ENCODE peak calls at places on chromosomes 7 and 10, in eight cellular contexts. K is GM13977, F is endothelial cell, A is NCI-H1105 treated with DMSO at 0.1 percent for 48 hours, V is foreskin fibroblast, R is left cardiac atrium, I is H7, U is GM12891. X is an unnamed sample.

GRCh38 chr7:22395222-22395621 is 38.3 kb upstream of the RAPGEF5 start:
- DNase-seq in K (no peak), F (no peak), A (no peak), V (no peak), R (no peak), I (no peak), U (no peak), X (no peak)

GRCh38 chr7:149849174-149849573 is 11.0 kb downstream of the ZNF862 start:
- DNase-seq in K (no peak), F (no peak), A (no peak), V (no peak), R (no peak), I (peak; percentile 73), U (no peak), X (no peak)

GRCh38 chr10:89403043-89403442 is 10.6 kb downstream of the IFIT1 start:
- DNase-seq in K (no peak), F (no peak), A (no peak), V (no peak), R (no peak), I (no peak), U (no peak), X (no peak)

GRCh38 chr10:86953747-86954680 is 3.4 kb downstream of the MMRN2 start:
- DNase-seq in K (no peak), F (peak; percentile 63), A (no peak), V (peak; percentile 89), R (peak; percentile 88), I (peak; percentile 94), U (no peak), X (peak; percentile 73)

GRCh38 chr7:82362129-82362528 is 81.4 kb downstream of the CACNA2D1 start:
- DNase-seq in K (no peak), F (no peak), A (no peak), V (peak; percentile 83), R (no peak), I (no peak), U (no peak), X (peak; percentile 38)

GRCh38 chr10:11724938-11725776 is 17.0 kb upstream of the ECHDC3 start:
- DNase-seq in K (peak; percentile 83), F (peak; percentile 29), A (no peak), V (peak; percentile 81), R (no peak), I (peak; percentile 80), U (peak; percentile 58), X (peak; percentile 74)

GRCh38 chr10:49139000-49139865 is 5.4 kb upstream of the FAM170B start:
- DNase-seq in K (peak; percentile 46), F (no peak), A (no peak), V (peak; percentile 55), R (no peak), I (no peak), U (no peak), X (peak; percentile 43)

GRCh38 chr10:56823849-56824248 is 462.8 kb upstream of the ZWINT start:
- DNase-seq in K (peak; percentile 9), F (no peak), A (peak; percentile 1), V (no peak), R (no peak), I (peak; percentile 3), U (no peak), X (peak; percentile 0)

GRCh38 chr10:68870061-68870460 is 31.1 kb upstream of the DDX50 start:
- DNase-seq in K (no peak), F (no peak), A (no peak), V (no peak), R (no peak), I (no peak), U (no peak), X (peak; percentile 15)

GRCh38 chr7:22900101-22900500 is 77.5 kb upstream of the TOMM7 start:
- DNase-seq in K (no peak), F (no peak), A (no peak), V (no peak), R (no peak), I (no peak), U (no peak), X (no peak)

GRCh38 chr7:23615331-23615730 is 18.1 kb downstream of the CCDC126 start:
- DNase-seq in K (no peak), F (no peak), A (no peak), V (peak; percentile 8), R (no peak), I (no peak), U (no peak), X (peak; percentile 62)

GRCh38 chr10:62632071-62632809 is 172.3 kb upstream of the ADO start:
- DNase-seq in K (peak; percentile 54), F (no peak), A (no peak), V (no peak), R (peak; percentile 65), I (no peak), U (no peak), X (no peak)

GRCh38 chr10:3471927-3472704 is 299.5 kb upstream of the PITRM1 start:
- DNase-seq in K (no peak), F (no peak), A (no peak), V (peak; percentile 12), R (no peak), I (no peak), U (no peak), X (no peak)